ENCODE peak calls at places on chromosomes 5 and 9, in four cellular contexts. F is hepatic stellate cell, I is HFFc6, K is body of pancreas. G is an unnamed sample.

GRCh38 chr5:32712463-32713395 is 1.6 kb downstream of the NPR3 start:
- DNase-seq in K (no peak), F (no peak), I (peak), G (peak)

GRCh38 chr9:137611623-137612609 is 6.4 kb downstream of the ARRDC1 start:
- DNase-seq in F (peak), I (peak), K (peak), G (peak)

GRCh38 chr5:31845351-31845750 is 206.4 kb downstream of the PDZD2 start:
- DNase-seq in F (no peak), K (no peak), I (no peak), G (no peak)

GRCh38 chr5:109740329-109740728 is 50.6 kb downstream of the MAN2A1 start:
- DNase-seq in I (peak), K (peak), F (no peak), G (peak)

GRCh38 chr9:135989722-135990467 is 28.7 kb upstream of the UBAC1 start:
- DNase-seq in I (no peak), F (no peak), K (peak), G (no peak)

GRCh38 chr5:110663525-110663924 is 62.9 kb downstream of the TMEM232 start:
- DNase-seq in K (no peak), F (no peak), I (no peak), G (no peak)

GRCh38 chr9:118991366-118992285 is 377.6 kb downstream of the BRINP1 start:
- DNase-seq in I (no peak), K (no peak), F (no peak), G (no peak)

GRCh38 chr9:88593537-88594185 is 58.7 kb downstream of the NXNL2 start:
- DNase-seq in I (peak), F (peak), K (peak), G (peak)

GRCh38 chr5:132421442-132421841 is 51.9 kb downstream of the SLC22A5 start:
- DNase-seq in I (no peak), K (no peak), F (no peak), G (no peak)

GRCh38 chr9:87530716-87531115 is 33.0 kb downstream of the DAPK1 start:
- DNase-seq in I (no peak), K (no peak), F (no peak), G (no peak)

GRCh38 chr5:75509956-75510355 is 1.5 kb downstream of the CERT1 start:
- DNase-seq in F (peak), I (peak), K (no peak), G (peak)

GRCh38 chr9:34140853-34141252 is 14.4 kb upstream of the DCAF12 start:
- DNase-seq in F (no peak), K (no peak), I (no peak), G (no peak)

GRCh38 chr9:137293482-137294090 is 8.5 kb downstream of the NRARP start:
- DNase-seq in F (no peak), K (peak), I (no peak), G (no peak)

GRCh38 chr9:113890693-113891092 is 14.6 kb downstream of the ZNF618 start:
- DNase-seq in F (no peak), I (no peak), K (no peak), G (no peak)

GRCh38 chr9:87471746-87472145 is 25.9 kb upstream of the DAPK1 start:
- DNase-seq in K (no peak), F (no peak), I (no peak), G (no peak)

GRCh38 chr5:140554454-140554853 is 2.8 kb downstream of the SRA1 start:
- DNase-seq in F (peak), K (no peak), I (peak), G (peak)

GRCh38 chr5:39238366-39239105 is 19.2 kb upstream of the FYB1 start:
- DNase-seq in I (no peak), K (no peak), F (no peak), G (no peak)

GRCh38 chr9:98248737-98249474 is 6.5 kb downstream of the TBC1D2 start:
- DNase-seq in I (peak), F (no peak), K (peak), G (peak)

GRCh38 chr5:59041355-59041754 is 458.5 kb downstream of the RAB3C start:
- DNase-seq in F (no peak), I (no peak), K (no peak), G (no peak)

GRCh38 chr9:108687360-108687981 is 168.3 kb downstream of the ACTL7B start:
- DNase-seq in F (no peak), I (no peak), K (no peak), G (peak)